ENCODE peak calls at places on chromosomes 12 and 14, in five cellular contexts. E is ACHN, S is cardiac muscle cell, D is non-pigmented ciliary epithelial cell, K is NCI-H748 treated with DMSO at 0.1 percent for 48 hours. I is an unnamed sample.
A peak's percentile ranks its signal among the peaks of the same experiment; 100 is the strongest.

GRCh38 chr12:133225527-133225926 is 10.2 kb downstream of the ANHX start:
- DNase-seq in D (no peak), S (no peak), K (no peak), E (no peak), I (no peak)

GRCh38 chr12:48542300-48542928 is 17.0 kb downstream of the OR8S1 start:
- DNase-seq in D (no peak), S (peak; percentile 53), E (peak; percentile 58), K (peak; percentile 50), I (peak; percentile 58)

GRCh38 chr14:74085828-74086227 is 1.1 kb downstream of the LIN52 start:
- DNase-seq in K (no peak), S (no peak), E (no peak), D (no peak), I (no peak)

GRCh38 chr12:8687846-8688601 is 9.8 kb upstream of the RIMKLB start:
- DNase-seq in K (no peak), D (no peak), E (peak; percentile 89), S (peak; percentile 90), I (peak; percentile 16)

GRCh38 chr12:52391618-52392002 is 6.2 kb upstream of the KRT84 start:
- DNase-seq in S (peak; percentile 20), K (no peak), D (no peak), E (peak; percentile 27), I (peak; percentile 86)

GRCh38 chr12:7638764-7639570 is 26.7 kb downstream of the APOBEC1 start:
- DNase-seq in D (peak; percentile 52), S (peak; percentile 90), E (peak; percentile 84), K (peak; percentile 69), I (peak; percentile 74)

GRCh38 chr12:51678086-51678724 is 87.2 kb downstream of the SCN8A start:
- DNase-seq in D (no peak), S (peak; percentile 72), K (peak; percentile 7), E (peak; percentile 74), I (peak; percentile 12)

GRCh38 chr12:114673169-114673833 is 10.7 kb downstream of the TBX3 start:
- DNase-seq in E (no peak), K (no peak), D (no peak), S (peak; percentile 85), I (no peak)

GRCh38 chr12:1616233-1617066 is 12.6 kb upstream of the WNT5B start:
- DNase-seq in E (no peak), S (no peak), K (no peak), D (no peak), I (no peak)

I was measured in NCI-H1092 treated with DMSO at 0.1 percent for 48 hours.